ENCODE peak calls at places on chromosome 1, in eight cellular contexts. O is CD4-positive, alpha-beta T cell; X is fibroblast of lung; J is trophoblast cell; R is ovary; Z is neural progenitor cell; K is right atrium auricular region; G is heart left ventricle. U is an unnamed sample.

GRCh38 chr1:117630423-117630998 is 24.7 kb downstream of the TENT5C start:
- DNase-seq in O (no peak), X (no peak), J (no peak), R (no peak), Z (no peak), K (no peak), G (peak; percentile 49), U (peak; percentile 70)

GRCh38 chr1:67458663-67459062 is 28.5 kb upstream of the SERBP1 start:
- DNase-seq in O (no peak), X (no peak), J (no peak), R (no peak), Z (peak; percentile 7), K (no peak), G (no peak), U (no peak)

GRCh38 chr1:19860418-19860817 is 21.8 kb upstream of the OTUD3 start:
- DNase-seq in O (no peak), X (no peak), J (peak; percentile 17), R (no peak), Z (no peak), K (no peak), G (no peak), U (no peak)

GRCh38 chr1:84803604-84804003 is 89.4 kb downstream of the LPAR3 start:
- DNase-seq in O (no peak), X (no peak), J (no peak), R (no peak), Z (no peak), K (no peak), G (no peak), U (no peak)

GRCh38 chr1:42737257-42737656 is 2.8 kb downstream of the CLDN19 start:
- DNase-seq in O (no peak), X (no peak), J (peak; percentile 52), R (no peak), Z (no peak), K (no peak), G (no peak), U (no peak)

GRCh38 chr1:1669468-1670440 is 10.9 kb upstream of the CDK11B start:
- DNase-seq in O (no peak), X (no peak), J (no peak), R (no peak), Z (no peak), K (no peak), G (peak; percentile 42), U (no peak)

GRCh38 chr1:205715628-205716027 is 34.4 kb downstream of the NUCKS1 start:
- DNase-seq in O (no peak), X (no peak), J (no peak), R (no peak), Z (no peak), K (no peak), G (no peak), U (no peak)

GRCh38 chr1:246703581-246703980 is 20.6 kb upstream of the SCCPDH start:
- DNase-seq in O (no peak), X (no peak), J (no peak), R (no peak), Z (no peak), K (no peak), G (no peak), U (no peak)

GRCh38 chr1:19599810-19600209 is 44.3 kb upstream of the NBL1 start:
- DNase-seq in O (no peak), X (no peak), J (no peak), R (no peak), Z (no peak), K (no peak), G (no peak), U (no peak)

GRCh38 chr1:29323636-29324035 is 87.3 kb downstream of the PTPRU start:
- DNase-seq in O (no peak), X (no peak), J (no peak), R (no peak), Z (no peak), K (no peak), G (no peak), U (no peak)

GRCh38 chr1:15430787-15431570 is 7.3 kb upstream of the CTRC start:
- DNase-seq in O (peak; percentile 75), X (peak; percentile 47), J (peak; percentile 75), R (peak; percentile 78), Z (peak; percentile 77), K (no peak), G (no peak), U (peak; percentile 70)

GRCh38 chr1:222995230-222995580 is 147.8 kb downstream of the TLR5 start:
- DNase-seq in O (no peak), X (no peak), J (peak; percentile 46), R (no peak), Z (no peak), K (no peak), G (no peak), U (no peak)

GRCh38 chr1:39671793-39672550 is at the start of gene NT5C1A:
- DNase-seq in O (peak; percentile 20), X (no peak), J (no peak), R (no peak), Z (peak; percentile 71), K (no peak), G (peak; percentile 53), U (peak; percentile 41)

GRCh38 chr1:30523055-30524020 is 200.0 kb downstream of the MATN1 start:
- DNase-seq in O (no peak), X (peak; percentile 16), J (peak; percentile 81), R (no peak), Z (no peak), K (peak; percentile 73), G (peak; percentile 53), U (no peak)

GRCh38 chr1:31700468-31701136 is 3.2 kb downstream of the COL16A1 start:
- DNase-seq in O (no peak), X (no peak), J (no peak), R (no peak), Z (no peak), K (no peak), G (no peak), U (no peak)

GRCh38 chr1:13812456-13813397 is 112.7 kb downstream of the PRDM2 start:
- DNase-seq in O (no peak), X (no peak), J (peak; percentile 60), R (no peak), Z (no peak), K (no peak), G (no peak), U (no peak)

DNA sequence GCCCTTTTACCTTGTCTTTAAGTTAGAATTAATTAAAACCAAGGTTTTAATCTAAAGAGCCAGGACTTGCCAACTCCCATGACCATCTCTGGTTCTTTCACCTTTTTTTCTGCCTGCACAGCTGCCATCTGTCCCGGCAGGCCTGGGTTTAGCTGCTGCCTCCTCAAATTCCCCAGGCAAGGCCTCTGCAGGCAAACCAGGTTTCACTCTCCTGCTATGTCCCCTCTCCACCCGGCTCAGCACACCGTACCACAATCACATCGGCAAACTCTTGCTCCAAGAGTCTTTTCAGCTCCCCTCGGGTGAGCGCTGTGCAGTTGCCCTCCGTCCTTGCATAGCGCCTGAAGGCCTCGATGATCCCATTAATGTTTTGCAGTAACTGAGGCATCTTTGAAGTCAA is 2.2 kb downstream of the CRNN start:
- DNase-seq in O (no peak), X (no peak), J (no peak), R (no peak), Z (no peak), K (no peak), G (no peak), U (no peak)
- H3K9me3 ChIP-seq in O (no peaks in the 10 kb centered on the region), X (no peaks in the 10 kb centered on the region), J (peaks cover 39% of the 10 kb centered on the region), R (no peaks in the 10 kb centered on the region), Z (peaks cover 7% of the 10 kb centered on the region), K (no peaks in the 10 kb centered on the region), G (no peaks in the 10 kb centered on the region), U (no peaks in the 10 kb centered on the region)

DNA sequence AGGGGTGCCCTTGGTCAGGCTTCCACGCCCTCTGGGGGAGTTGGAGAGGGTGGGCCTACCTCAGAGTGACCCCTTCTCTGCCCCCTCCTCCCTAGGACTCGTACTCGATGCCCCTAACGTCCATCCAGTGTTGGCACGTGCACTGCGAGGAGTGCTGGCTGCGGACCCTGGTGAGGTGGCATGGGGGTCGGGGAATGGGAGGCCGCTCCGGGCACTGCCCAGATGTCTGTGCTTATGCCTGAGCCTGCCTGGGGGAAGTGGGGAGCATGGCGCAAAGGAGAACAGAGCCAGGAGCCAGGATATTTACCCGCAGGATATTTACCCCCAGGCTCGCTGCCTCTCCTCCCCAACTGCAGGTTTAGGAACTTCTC is 24.5 kb downstream of the TMEM53 start:
- DNase-seq in O (no peak), X (no peak), J (no peak), R (no peak), Z (no peak), K (no peak), G (no peak), U (no peak)
- H3K9me3 ChIP-seq in O (no peaks in the 10 kb centered on the region), X (no peaks in the 10 kb centered on the region), J (no peaks in the 10 kb centered on the region), R (no peaks in the 10 kb centered on the region), Z (no peaks in the 10 kb centered on the region), K (no peaks in the 10 kb centered on the region), G (no peaks in the 10 kb centered on the region), U (no peaks in the 10 kb centered on the region)

DNA sequence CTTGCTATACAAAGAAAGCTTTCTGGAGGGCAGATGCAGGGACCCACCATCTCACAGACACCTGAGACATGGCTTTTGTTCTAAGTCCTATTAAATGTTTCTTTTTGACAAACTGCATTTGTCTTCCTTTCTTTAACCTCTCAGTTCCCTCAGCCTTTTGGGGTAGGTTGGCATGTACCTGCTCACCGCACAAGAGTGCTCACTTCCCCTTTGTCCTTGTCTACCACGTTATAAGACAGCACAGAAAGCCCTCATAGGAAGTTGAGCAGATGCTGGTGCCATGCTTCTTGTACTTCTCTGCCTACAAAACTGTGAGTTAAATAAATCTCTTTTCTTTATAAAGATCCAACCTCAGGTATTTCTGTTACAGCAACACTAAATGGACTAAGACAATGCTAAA is 31.9 kb upstream of the RGS21 start:
- DNase-seq in O (no peak), X (no peak), J (no peak), R (no peak), Z (no peak), K (no peak), G (no peak), U (no peak)
- H3K9me3 ChIP-seq in O (no peaks in the 10 kb centered on the region), X (no peaks in the 10 kb centered on the region), J (no peaks in the 10 kb centered on the region), R (no peaks in the 10 kb centered on the region), Z (peaks cover 5% of the 10 kb centered on the region), K (peaks cover 45% of the 10 kb centered on the region), G (no peaks in the 10 kb centered on the region), U (peaks cover 52% of the 10 kb centered on the region)

GRCh38 chr1:227632325-227632724 is 69.0 kb downstream of the ZNF678 start:
- DNase-seq in O (no peak), X (no peak), J (no peak), R (no peak), Z (no peak), K (no peak), G (no peak), U (no peak)
- H3K9me3 ChIP-seq in O (peaks cover 87% of the 10 kb centered on the region), X (no peaks in the 10 kb centered on the region), J (peaks cover 7% of the 10 kb centered on the region), R (no peaks in the 10 kb centered on the region), Z (no peaks in the 10 kb centered on the region), K (peaks cover 59% of the 10 kb centered on the region), G (no peaks in the 10 kb centered on the region), U (peaks cover 12% of the 10 kb centered on the region)

DNA sequence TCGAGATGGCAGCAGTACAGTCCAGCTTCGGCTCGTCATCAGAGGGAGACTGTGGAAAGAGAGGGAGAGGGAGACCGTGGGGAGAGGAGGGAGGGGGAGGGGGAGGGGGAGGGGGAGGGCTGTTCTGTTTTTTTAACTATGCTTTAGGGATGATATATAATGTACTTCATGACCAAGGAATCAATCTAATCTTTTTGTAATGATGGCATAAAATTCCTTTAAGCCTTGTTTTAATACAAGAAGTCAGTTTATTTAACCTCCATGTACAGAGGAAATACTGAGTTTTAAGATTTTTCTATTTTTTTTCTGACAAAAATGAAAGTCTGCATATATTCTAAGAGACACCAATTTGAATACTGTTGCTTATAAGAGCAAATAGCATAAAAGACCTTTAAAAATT is 41.9 kb downstream of the PTBP2 start:
- DNase-seq in O (no peak), X (no peak), J (no peak), R (no peak), Z (no peak), K (no peak), G (no peak), U (no peak)
- H3K9me3 ChIP-seq in O (no peaks in the 10 kb centered on the region), X (no peaks in the 10 kb centered on the region), J (peaks cover 4% of the 10 kb centered on the region), R (no peaks in the 10 kb centered on the region), Z (peaks cover 18% of the 10 kb centered on the region), K (no peaks in the 10 kb centered on the region), G (no peaks in the 10 kb centered on the region), U (no peaks in the 10 kb centered on the region)